ENCODE peak calls at places on chromosomes 16 and 17, in five cellular contexts. R is left colon; A is activated CD4-positive, CD25-positive, alpha-beta regulatory T cell; Y is cardiac muscle cell; C is RWPE1. M is an unnamed sample.

GRCh38 chr17:8964801-8965393 is 610 bp downstream of the PIK3R5 start:
- DNase-seq in R (no peak), A (no peak), Y (no peak), C (no peak), M (no peak)

GRCh38 chr17:19250421-19251141 is 13.4 kb downstream of the EPN2 start:
- DNase-seq in R (no peak), A (no peak), Y (no peak), C (no peak), M (peak; percentile 69)

GRCh38 chr17:73637866-73638265 is 6.4 kb downstream of the SDK2 start:
- DNase-seq in R (no peak), A (no peak), Y (no peak), C (no peak), M (no peak)

GRCh38 chr17:73138541-73139138 is 26.2 kb upstream of the SSTR2 start:
- DNase-seq in R (no peak), A (no peak), Y (no peak), C (no peak), M (no peak)

GRCh38 chr17:15263206-15263579 is 1.9 kb downstream of the PMP22 start:
- DNase-seq in R (peak; percentile 84), A (no peak), Y (peak; percentile 92), C (no peak), M (peak; percentile 90)

GRCh38 chr17:73011016-73011486 is 81.4 kb downstream of the SLC39A11 start:
- DNase-seq in R (no peak), A (no peak), Y (no peak), C (no peak), M (peak; percentile 40)

GRCh38 chr17:5581655-5582054 is 2.7 kb downstream of the NLRP1 start:
- DNase-seq in R (no peak), A (no peak), Y (no peak), C (no peak), M (no peak)

GRCh38 chr17:49859991-49860953 is 12.4 kb upstream of the TAC4 start:
- DNase-seq in R (no peak), A (no peak), Y (no peak), C (no peak), M (no peak)

GRCh38 chr16:67514382-67514828 is 14.2 kb upstream of the RIPOR1 start:
- DNase-seq in R (peak; percentile 74), A (peak; percentile 66), Y (peak; percentile 92), C (peak; percentile 59), M (peak; percentile 88)

GRCh38 chr16:700684-701584 is 4.7 kb downstream of the FBXL16 start:
- DNase-seq in R (no peak), A (peak; percentile 24), Y (no peak), C (no peak), M (no peak)

GRCh38 chr16:578870-579405 is 9.2 kb downstream of the PIGQ start:
- DNase-seq in R (peak; percentile 64), A (peak; percentile 50), Y (peak; percentile 89), C (no peak), M (peak; percentile 77)

GRCh38 chr17:28982191-28982793 is 23.5 kb downstream of the SEZ6 start:
- DNase-seq in R (no peak), A (no peak), Y (peak; percentile 70), C (no peak), M (no peak)

GRCh38 chr16:30965436-30965835 is 7.9 kb downstream of the SETD1A start:
- DNase-seq in R (no peak), A (no peak), Y (no peak), C (no peak), M (no peak)

GRCh38 chr16:79784007-79784406 is 183.5 kb upstream of the MAF start:
- DNase-seq in R (no peak), A (no peak), Y (no peak), C (no peak), M (no peak)

GRCh38 chr17:79532107-79532790 is 78.6 kb downstream of the RBFOX3 start:
- DNase-seq in R (no peak), A (no peak), Y (no peak), C (no peak), M (peak; percentile 5)

GRCh38 chr17:80891096-80892018 is 100.3 kb upstream of the CHMP6 start:
- DNase-seq in R (no peak), A (peak; percentile 63), Y (peak; percentile 70), C (peak; percentile 73), M (no peak)

GRCh38 chr17:74351552-74352210 is 10.0 kb downstream of the BTBD17 start:
- DNase-seq in R (no peak), A (no peak), Y (no peak), C (no peak), M (no peak)

GRCh38 chr16:57898961-57899360 is 72.0 kb downstream of the CNGB1 start:
- DNase-seq in R (no peak), A (no peak), Y (no peak), C (no peak), M (no peak)

GRCh38 chr16:71883849-71884638 is at the start of gene ZNF821:
- DNase-seq in R (peak; percentile 72), A (peak; percentile 54), Y (peak; percentile 77), C (peak; percentile 79), M (peak; percentile 84)

GRCh38 chr16:22070361-22071351 is 21.7 kb upstream of the VWA3A start:
- DNase-seq in R (no peak), A (no peak), Y (peak; percentile 63), C (peak; percentile 37), M (no peak)

GRCh38 chr17:4708436-4708835 is 2.0 kb upstream of the ARRB2 start:
- DNase-seq in R (no peak), A (no peak), Y (no peak), C (no peak), M (peak; percentile 22)

GRCh38 chr17:62626719-62627218 is 701 bp upstream of the MRC2 start:
- DNase-seq in R (peak; percentile 51), A (no peak), Y (peak; percentile 93), C (peak; percentile 40), M (peak; percentile 64)

GRCh38 chr17:57670769-57671545 is 74.1 kb downstream of the CCDC182 start:
- DNase-seq in R (no peak), A (no peak), Y (no peak), C (no peak), M (no peak)

GRCh38 chr16:30366511-30366910 is 3.8 kb downstream of the TBC1D10B start:
- DNase-seq in R (no peak), A (no peak), Y (no peak), C (no peak), M (no peak)

GRCh38 chr17:79970576-79971068 is 65.0 kb downstream of the TBC1D16 start:
- DNase-seq in R (no peak), A (peak; percentile 31), Y (peak; percentile 52), C (no peak), M (peak; percentile 22)

GRCh38 chr16:2471016-2471652 is at the start of gene NTN3:
- DNase-seq in R (no peak), A (no peak), Y (no peak), C (no peak), M (no peak)

GRCh38 chr17:64264891-64265290 is 1.8 kb upstream of the TEX2 start:
- DNase-seq in R (no peak), A (no peak), Y (no peak), C (no peak), M (no peak)

GRCh38 chr17:44502598-44503079 is 567 bp downstream of the GPATCH8 start:
- DNase-seq in R (no peak), A (no peak), Y (no peak), C (peak; percentile 24), M (no peak)

GRCh38 chr17:71296005-71296404 is 824.8 kb upstream of the SOX9 start:
- DNase-seq in R (no peak), A (no peak), Y (no peak), C (no peak), M (no peak)

GRCh38 chr17:72714357-72714966 is 378.0 kb downstream of the SLC39A11 start:
- DNase-seq in R (no peak), A (no peak), Y (no peak), C (no peak), M (no peak)

GRCh38 chr17:82212331-82213250 is at the start of gene CCDC57:
- DNase-seq in R (peak; percentile 75), A (peak; percentile 56), Y (peak; percentile 89), C (peak; percentile 76), M (peak; percentile 86)

GRCh38 chr17:6092923-6093468 is 22.8 kb downstream of the WSCD1 start:
- DNase-seq in R (no peak), A (no peak), Y (no peak), C (no peak), M (no peak)

GRCh38 chr16:67967956-67968439 is 439 bp downstream of the SLC12A4 start:
- DNase-seq in R (no peak), A (no peak), Y (peak; percentile 35), C (no peak), M (peak; percentile 72)

GRCh38 chr17:9842057-9842758 is 16.5 kb downstream of the GLP2R start:
- DNase-seq in R (peak; percentile 57), A (no peak), Y (peak; percentile 90), C (no peak), M (peak; percentile 66)

GRCh38 chr17:61157246-61157887 is 242.3 kb upstream of the TBX2 start:
- DNase-seq in R (no peak), A (no peak), Y (peak; percentile 55), C (no peak), M (no peak)

GRCh38 chr17:49290690-49291326 is 60.2 kb upstream of the PHOSPHO1 start:
- DNase-seq in R (no peak), A (no peak), Y (peak; percentile 60), C (peak; percentile 31), M (no peak)

GRCh38 chr17:64384253-64385186 is 6.1 kb downstream of the PECAM1 start:
- DNase-seq in R (no peak), A (no peak), Y (no peak), C (no peak), M (no peak)

M was measured in left cardiac atrium.